ENCODE peak calls at places on chromosomes 7 and 10, in five cellular contexts. One of them, this sample, is unnamed.

GRCh38 chr10:17735166-17735941 is 16.6 kb upstream of the TMEM236 start:
- DNase-seq in Peyer's patch: no peak
- DNase-seq in gastrocnemius medialis: peak
- DNase-seq in GM23338: no peak
- DNase-seq in IMR-90: no peak
- DNase-seq in this sample: no peak

GRCh38 chr10:63921932-63922713 is 400.9 kb downstream of the REEP3 start:
- DNase-seq in Peyer's patch: no peak
- DNase-seq in gastrocnemius medialis: no peak
- DNase-seq in GM23338: no peak
- DNase-seq in IMR-90: no peak
- DNase-seq in this sample: no peak

GRCh38 chr7:113008755-113009154 is 77.9 kb downstream of the GPR85 start:
- DNase-seq in Peyer's patch: no peak
- DNase-seq in gastrocnemius medialis: no peak
- DNase-seq in GM23338: no peak
- DNase-seq in IMR-90: no peak
- DNase-seq in this sample: no peak

GRCh38 chr7:94584113-94584512 is 71.8 kb downstream of the SGCE start:
- DNase-seq in Peyer's patch: no peak
- DNase-seq in gastrocnemius medialis: peak
- DNase-seq in GM23338: no peak
- DNase-seq in IMR-90: peak
- DNase-seq in this sample: no peak

GRCh38 chr10:80443531-80443974 is 10.6 kb upstream of the TSPAN14 start:
- DNase-seq in Peyer's patch: no peak
- DNase-seq in gastrocnemius medialis: no peak
- DNase-seq in GM23338: peak
- DNase-seq in IMR-90: no peak
- DNase-seq in this sample: peak

GRCh38 chr7:128725524-128725923 is 13.6 kb upstream of the CALU start:
- DNase-seq in Peyer's patch: no peak
- DNase-seq in gastrocnemius medialis: no peak
- DNase-seq in GM23338: no peak
- DNase-seq in IMR-90: no peak
- DNase-seq in this sample: no peak

GRCh38 chr7:45173596-45174327 is 16.2 kb downstream of the RAMP3 start:
- DNase-seq in Peyer's patch: no peak
- DNase-seq in gastrocnemius medialis: no peak
- DNase-seq in GM23338: no peak
- DNase-seq in IMR-90: no peak
- DNase-seq in this sample: no peak

GRCh38 chr7:26658698-26659084 is 205.7 kb downstream of the SKAP2 start:
- DNase-seq in Peyer's patch: no peak
- DNase-seq in gastrocnemius medialis: no peak
- DNase-seq in GM23338: peak
- DNase-seq in IMR-90: no peak
- DNase-seq in this sample: peak

GRCh38 chr7:128067983-128068382 is 36.7 kb upstream of the LRRC4 start:
- DNase-seq in Peyer's patch: no peak
- DNase-seq in gastrocnemius medialis: no peak
- DNase-seq in GM23338: no peak
- DNase-seq in IMR-90: no peak
- DNase-seq in this sample: no peak

GRCh38 chr7:128932862-128933821 is 4.6 kb upstream of the IRF5 start:
- DNase-seq in Peyer's patch: peak
- DNase-seq in gastrocnemius medialis: peak
- DNase-seq in GM23338: no peak
- DNase-seq in IMR-90: no peak
- DNase-seq in this sample: no peak

GRCh38 chr10:95560288-95561199 is 627 bp downstream of the SORBS1 start:
- DNase-seq in Peyer's patch: peak
- DNase-seq in gastrocnemius medialis: no peak
- DNase-seq in GM23338: peak
- DNase-seq in IMR-90: peak
- DNase-seq in this sample: peak

GRCh38 chr10:112793197-112793921 is 156.7 kb upstream of the TCF7L2 start:
- DNase-seq in Peyer's patch: peak
- DNase-seq in gastrocnemius medialis: no peak
- DNase-seq in GM23338: no peak
- DNase-seq in IMR-90: peak
- DNase-seq in this sample: no peak

GRCh38 chr7:45663167-45663921 is 89.2 kb downstream of the ADCY1 start:
- DNase-seq in Peyer's patch: peak
- DNase-seq in gastrocnemius medialis: no peak
- DNase-seq in GM23338: peak
- DNase-seq in IMR-90: peak
- DNase-seq in this sample: no peak

GRCh38 chr10:43960981-43961380 is 312.3 kb upstream of the ZNF32 start:
- DNase-seq in Peyer's patch: no peak
- DNase-seq in gastrocnemius medialis: no peak
- DNase-seq in GM23338: no peak
- DNase-seq in IMR-90: no peak
- DNase-seq in this sample: no peak
- TF ChIP-seq CTCF in Peyer's patch: no peak
- TF ChIP-seq CTCF in gastrocnemius medialis: no peak
- TF ChIP-seq CTCF in GM23338: no peak
- TF ChIP-seq CTCF in IMR-90: no peak
- TF ChIP-seq CTCF in this sample: no peak

GRCh38 chr10:97633921-97634320 is 621 bp upstream of the MORN4 start:
- DNase-seq in Peyer's patch: no peak
- DNase-seq in gastrocnemius medialis: no peak
- DNase-seq in GM23338: peak
- DNase-seq in IMR-90: no peak
- DNase-seq in this sample: no peak
- TF ChIP-seq CTCF in Peyer's patch: peak
- TF ChIP-seq CTCF in gastrocnemius medialis: peak
- TF ChIP-seq CTCF in GM23338: peak
- TF ChIP-seq CTCF in IMR-90: no peak
- TF ChIP-seq CTCF in this sample: peak

GRCh38 chr10:43111921-43112607 is 26.2 kb upstream of the CSGALNACT2 start:
- DNase-seq in Peyer's patch: no peak
- DNase-seq in gastrocnemius medialis: no peak
- DNase-seq in GM23338: no peak
- DNase-seq in IMR-90: no peak
- DNase-seq in this sample: no peak

GRCh38 chr10:43108951-43109350 is 29.3 kb upstream of the CSGALNACT2 start:
- DNase-seq in Peyer's patch: no peak
- DNase-seq in gastrocnemius medialis: no peak
- DNase-seq in GM23338: no peak
- DNase-seq in IMR-90: no peak
- DNase-seq in this sample: peak

GRCh38 chr10:43111101-43111500 is 27.1 kb upstream of the CSGALNACT2 start:
- DNase-seq in Peyer's patch: no peak
- DNase-seq in gastrocnemius medialis: no peak
- DNase-seq in GM23338: no peak
- DNase-seq in IMR-90: no peak
- DNase-seq in this sample: peak

GRCh38 chr10:43110318-43111071 is 27.8 kb upstream of the CSGALNACT2 start:
- DNase-seq in Peyer's patch: no peak
- DNase-seq in gastrocnemius medialis: no peak
- DNase-seq in GM23338: no peak
- DNase-seq in IMR-90: peak
- DNase-seq in this sample: peak

DNA sequence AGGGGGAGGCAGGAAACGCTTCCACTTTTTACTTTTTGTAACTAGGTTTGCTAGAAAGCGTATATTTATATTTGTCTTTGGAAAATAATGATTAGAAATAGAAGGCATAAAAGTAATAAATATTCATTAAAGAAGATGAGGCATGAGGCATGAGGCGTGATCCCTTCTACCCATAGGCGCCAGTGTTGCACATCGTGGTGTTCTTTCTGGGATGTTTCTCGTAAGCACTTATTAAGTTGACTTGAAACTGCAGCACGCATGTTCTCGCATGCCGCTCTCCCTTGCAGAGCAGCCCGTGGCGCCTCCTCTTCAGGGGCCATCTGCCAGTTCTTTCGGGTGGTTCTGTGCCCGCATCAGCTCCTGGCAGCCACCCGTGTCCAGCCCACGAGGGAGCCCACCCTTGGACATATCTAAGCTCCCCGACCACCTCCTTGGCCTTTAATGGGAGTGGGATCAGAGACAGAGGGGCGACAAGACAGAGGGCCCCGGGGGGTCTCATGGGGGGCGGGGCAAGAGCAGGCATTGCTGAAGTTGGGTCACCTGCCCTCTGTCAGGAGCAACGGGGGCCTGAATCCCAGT is 28.5 kb upstream of the CSGALNACT2 start:
- DNase-seq in Peyer's patch: no peak
- DNase-seq in gastrocnemius medialis: no peak
- DNase-seq in GM23338: no peak
- DNase-seq in IMR-90: no peak
- DNase-seq in this sample: peak
- TF ChIP-seq CTCF in Peyer's patch: no peak
- TF ChIP-seq CTCF in gastrocnemius medialis: no peak
- TF ChIP-seq CTCF in GM23338: no peak
- TF ChIP-seq CTCF in IMR-90: no peak
- TF ChIP-seq CTCF in this sample: no peak

GRCh38 chr7:66502230-66503035 is 126.2 kb upstream of the KCTD7 start:
- DNase-seq in Peyer's patch: peak
- DNase-seq in gastrocnemius medialis: no peak
- DNase-seq in GM23338: no peak
- DNase-seq in IMR-90: no peak
- DNase-seq in this sample: no peak
- TF ChIP-seq CTCF in Peyer's patch: no peak
- TF ChIP-seq CTCF in gastrocnemius medialis: no peak
- TF ChIP-seq CTCF in GM23338: peak
- TF ChIP-seq CTCF in IMR-90: no peak
- TF ChIP-seq CTCF in this sample: no peak

DNA sequence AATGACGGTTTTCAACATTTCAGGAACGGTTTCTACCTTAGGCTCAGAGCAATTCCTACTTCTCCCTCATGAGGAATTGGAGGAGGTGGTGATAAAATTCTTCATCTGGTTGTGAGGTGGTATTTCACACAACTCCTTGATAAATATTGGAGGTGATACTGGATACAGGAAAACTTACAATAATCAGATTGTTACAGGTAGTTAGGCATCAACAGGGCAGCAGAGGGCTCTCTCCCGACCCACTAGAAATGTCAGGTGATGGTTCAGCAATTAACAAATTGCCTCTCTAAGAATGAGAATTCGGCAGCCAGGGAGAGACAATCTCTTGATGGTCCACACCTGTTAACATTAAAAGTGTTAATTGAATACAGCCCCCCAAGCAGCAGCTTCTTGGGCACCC is 22.6 kb downstream of the ZNF786 start:
- DNase-seq in Peyer's patch: no peak
- DNase-seq in gastrocnemius medialis: no peak
- DNase-seq in GM23338: peak
- DNase-seq in IMR-90: no peak
- DNase-seq in this sample: no peak
- TF ChIP-seq CTCF in Peyer's patch: no peak
- TF ChIP-seq CTCF in gastrocnemius medialis: no peak
- TF ChIP-seq CTCF in GM23338: no peak
- TF ChIP-seq CTCF in IMR-90: no peak
- TF ChIP-seq CTCF in this sample: no peak

DNA sequence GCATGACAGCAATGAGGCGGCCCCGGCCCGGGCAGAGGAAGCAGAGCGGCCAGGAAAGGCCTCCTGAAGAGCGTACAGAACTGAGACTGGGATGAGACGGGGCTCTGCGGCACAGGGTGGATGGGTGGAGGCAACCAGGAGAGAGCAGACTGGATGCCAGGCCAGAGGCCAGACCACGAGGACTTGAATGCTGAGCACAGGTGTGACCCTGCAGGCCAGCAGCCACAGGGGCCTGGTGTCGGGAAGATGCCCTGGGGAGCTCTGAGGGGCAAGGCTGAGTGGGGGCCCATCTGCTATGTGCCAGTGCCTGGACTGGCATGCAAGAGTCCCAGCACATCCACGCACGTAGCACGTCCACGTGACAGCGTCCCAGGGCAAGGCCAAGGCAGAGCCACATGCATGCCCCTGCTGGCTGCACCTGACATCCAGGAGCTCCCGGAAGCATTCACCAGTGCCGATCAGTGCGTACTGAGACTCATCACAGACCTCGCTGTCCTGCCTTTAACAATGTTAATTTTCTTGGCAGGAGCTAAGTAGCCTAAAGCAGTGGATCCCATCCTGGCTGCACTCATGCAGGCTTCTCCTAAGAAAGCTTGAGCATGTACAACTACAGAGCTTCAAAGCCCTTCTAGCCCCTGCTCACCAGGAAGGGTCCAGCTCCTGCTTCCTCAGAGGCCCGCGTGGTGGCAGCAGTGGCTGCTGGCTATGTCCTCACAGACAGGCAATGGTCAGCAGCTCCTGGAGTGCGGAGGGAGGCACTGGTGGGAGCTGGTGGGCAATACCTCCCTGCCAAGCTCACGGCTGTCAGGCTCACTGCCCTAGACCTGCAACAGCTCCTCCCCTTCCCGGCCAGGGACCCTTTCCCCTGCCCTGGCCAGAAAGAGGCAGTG is 18.0 kb downstream of the GRID1 start:
- DNase-seq in Peyer's patch: no peak
- DNase-seq in gastrocnemius medialis: no peak
- DNase-seq in GM23338: peak
- DNase-seq in IMR-90: no peak
- DNase-seq in this sample: peak
- TF ChIP-seq CTCF in Peyer's patch: no peak
- TF ChIP-seq CTCF in gastrocnemius medialis: no peak
- TF ChIP-seq CTCF in GM23338: peak
- TF ChIP-seq CTCF in IMR-90: peak
- TF ChIP-seq CTCF in this sample: no peak

GRCh38 chr7:159084069-159084801 is 60.4 kb downstream of the VIPR2 start:
- DNase-seq in Peyer's patch: peak
- DNase-seq in gastrocnemius medialis: no peak
- DNase-seq in GM23338: no peak
- DNase-seq in IMR-90: no peak
- DNase-seq in this sample: peak
- TF ChIP-seq CTCF in Peyer's patch: no peak
- TF ChIP-seq CTCF in gastrocnemius medialis: no peak
- TF ChIP-seq CTCF in GM23338: no peak
- TF ChIP-seq CTCF in IMR-90: no peak
- TF ChIP-seq CTCF in this sample: no peak

DNA sequence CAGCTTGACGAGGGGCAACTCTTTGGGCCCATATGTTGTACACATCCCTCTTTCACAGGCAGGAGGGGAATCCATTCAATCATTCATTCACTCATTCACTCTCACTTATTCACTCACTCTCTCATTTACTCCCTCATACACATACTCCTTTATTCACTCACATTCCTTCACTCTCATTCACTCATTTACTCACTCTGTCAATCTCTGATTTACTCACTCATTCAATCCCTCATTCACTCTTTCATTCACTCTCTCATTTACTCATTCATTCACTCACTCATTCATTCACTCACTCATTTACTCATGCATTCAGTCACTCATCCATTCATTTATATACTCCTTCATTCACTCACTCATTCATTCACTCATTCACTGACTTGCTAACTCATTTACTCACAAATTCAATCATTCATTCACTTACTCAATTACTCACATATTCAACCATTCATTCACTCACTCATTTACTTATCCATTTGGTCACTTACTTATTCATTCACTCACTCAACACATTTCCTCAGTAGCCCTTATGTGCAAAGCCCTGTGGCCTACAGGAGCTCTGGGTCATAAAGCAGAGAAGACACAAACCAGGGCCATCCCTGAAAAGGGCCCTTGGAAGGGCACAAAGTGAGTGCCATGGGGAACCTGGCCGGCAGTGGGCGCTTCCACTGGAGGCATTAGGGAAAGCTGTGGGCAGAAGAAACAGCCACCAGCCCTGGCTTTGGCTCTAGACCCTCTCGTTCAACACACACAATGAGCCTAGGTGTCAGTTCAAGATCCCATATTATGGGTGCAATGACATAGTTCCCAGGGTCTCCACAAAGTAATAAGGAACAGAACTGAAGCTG is 26.0 kb downstream of the HIP1 start:
- DNase-seq in Peyer's patch: no peak
- DNase-seq in gastrocnemius medialis: no peak
- DNase-seq in GM23338: no peak
- DNase-seq in IMR-90: no peak
- DNase-seq in this sample: no peak
- TF ChIP-seq CTCF in Peyer's patch: no peak
- TF ChIP-seq CTCF in gastrocnemius medialis: no peak
- TF ChIP-seq CTCF in GM23338: peak
- TF ChIP-seq CTCF in IMR-90: no peak
- TF ChIP-seq CTCF in this sample: no peak